ENCODE peak calls at places on chromosomes 3 and 15, in six cellular contexts. One of them, this sample, is unnamed.

GRCh38 chr15:70098461-70099166 is 897 bp upstream of the TLE3 start:
- DNase-seq in GM20000: no peak
- DNase-seq in HL-60: no peak
- DNase-seq in activated T-cell treated with anti-CD3 and anti-CD28 coated beads for 1 hour: peak
- DNase-seq in fibroblast of the conjunctiva: no peak
- DNase-seq in C1 segment of cervical spinal cord: peak
- DNase-seq in this sample: peak

GRCh38 chr3:50487181-50487580 is 16.3 kb downstream of the CACNA2D2 start:
- DNase-seq in GM20000: no peak
- DNase-seq in HL-60: no peak
- DNase-seq in fibroblast of the conjunctiva: no peak
- DNase-seq in activated T-cell treated with anti-CD3 and anti-CD28 coated beads for 1 hour: no peak
- DNase-seq in C1 segment of cervical spinal cord: no peak
- DNase-seq in this sample: no peak

GRCh38 chr15:71443538-71443937 is 328.3 kb downstream of the THSD4 start:
- DNase-seq in HL-60: peak
- DNase-seq in GM20000: peak
- DNase-seq in activated T-cell treated with anti-CD3 and anti-CD28 coated beads for 1 hour: peak
- DNase-seq in fibroblast of the conjunctiva: peak
- DNase-seq in C1 segment of cervical spinal cord: no peak
- DNase-seq in this sample: peak

GRCh38 chr15:45377630-45378148 is 655 bp downstream of the GATM start:
- DNase-seq in C1 segment of cervical spinal cord: peak
- DNase-seq in fibroblast of the conjunctiva: no peak
- DNase-seq in HL-60: no peak
- DNase-seq in activated T-cell treated with anti-CD3 and anti-CD28 coated beads for 1 hour: no peak
- DNase-seq in GM20000: peak
- DNase-seq in this sample: peak

GRCh38 chr3:122942937-122943827 is 84.4 kb downstream of the SEMA5B start:
- DNase-seq in activated T-cell treated with anti-CD3 and anti-CD28 coated beads for 1 hour: no peak
- DNase-seq in HL-60: peak
- DNase-seq in fibroblast of the conjunctiva: peak
- DNase-seq in GM20000: peak
- DNase-seq in C1 segment of cervical spinal cord: no peak
- DNase-seq in this sample: peak

GRCh38 chr3:126112531-126113237 is 28.8 kb upstream of the SLC41A3 start:
- DNase-seq in activated T-cell treated with anti-CD3 and anti-CD28 coated beads for 1 hour: no peak
- DNase-seq in GM20000: no peak
- DNase-seq in HL-60: no peak
- DNase-seq in fibroblast of the conjunctiva: no peak
- DNase-seq in C1 segment of cervical spinal cord: no peak
- DNase-seq in this sample: no peak

GRCh38 chr3:183868804-183869203 is 15.9 kb downstream of the PARL start:
- DNase-seq in HL-60: peak
- DNase-seq in activated T-cell treated with anti-CD3 and anti-CD28 coated beads for 1 hour: no peak
- DNase-seq in GM20000: no peak
- DNase-seq in C1 segment of cervical spinal cord: no peak
- DNase-seq in fibroblast of the conjunctiva: no peak
- DNase-seq in this sample: no peak

GRCh38 chr3:58271901-58272501 is 34.0 kb upstream of the RPP14 start:
- DNase-seq in GM20000: no peak
- DNase-seq in fibroblast of the conjunctiva: peak
- DNase-seq in activated T-cell treated with anti-CD3 and anti-CD28 coated beads for 1 hour: no peak
- DNase-seq in C1 segment of cervical spinal cord: no peak
- DNase-seq in HL-60: no peak
- DNase-seq in this sample: no peak

GRCh38 chr3:30496496-30496966 is 109.9 kb upstream of the TGFBR2 start:
- DNase-seq in GM20000: no peak
- DNase-seq in activated T-cell treated with anti-CD3 and anti-CD28 coated beads for 1 hour: no peak
- DNase-seq in HL-60: peak
- DNase-seq in fibroblast of the conjunctiva: no peak
- DNase-seq in C1 segment of cervical spinal cord: no peak
- DNase-seq in this sample: peak

GRCh38 chr3:132348531-132348930 is 31.3 kb downstream of the ACP3 start:
- DNase-seq in C1 segment of cervical spinal cord: no peak
- DNase-seq in fibroblast of the conjunctiva: no peak
- DNase-seq in HL-60: no peak
- DNase-seq in GM20000: no peak
- DNase-seq in activated T-cell treated with anti-CD3 and anti-CD28 coated beads for 1 hour: no peak
- DNase-seq in this sample: no peak

GRCh38 chr3:127722928-127723603 is 50.3 kb downstream of the ABTB1 start:
- DNase-seq in fibroblast of the conjunctiva: no peak
- DNase-seq in C1 segment of cervical spinal cord: no peak
- DNase-seq in activated T-cell treated with anti-CD3 and anti-CD28 coated beads for 1 hour: no peak
- DNase-seq in GM20000: no peak
- DNase-seq in HL-60: no peak
- DNase-seq in this sample: peak

GRCh38 chr3:37554364-37554763 is 307.3 kb upstream of the CTDSPL start:
- DNase-seq in GM20000: no peak
- DNase-seq in HL-60: no peak
- DNase-seq in activated T-cell treated with anti-CD3 and anti-CD28 coated beads for 1 hour: no peak
- DNase-seq in fibroblast of the conjunctiva: no peak
- DNase-seq in C1 segment of cervical spinal cord: no peak
- DNase-seq in this sample: no peak

GRCh38 chr3:65597952-65598413 is 440.7 kb downstream of the MAGI1 start:
- DNase-seq in GM20000: no peak
- DNase-seq in fibroblast of the conjunctiva: no peak
- DNase-seq in HL-60: no peak
- DNase-seq in activated T-cell treated with anti-CD3 and anti-CD28 coated beads for 1 hour: no peak
- DNase-seq in C1 segment of cervical spinal cord: no peak
- DNase-seq in this sample: peak

GRCh38 chr3:42690766-42691680 is 5.7 kb downstream of the KLHL40 start:
- DNase-seq in fibroblast of the conjunctiva: no peak
- DNase-seq in activated T-cell treated with anti-CD3 and anti-CD28 coated beads for 1 hour: no peak
- DNase-seq in C1 segment of cervical spinal cord: no peak
- DNase-seq in GM20000: no peak
- DNase-seq in HL-60: no peak
- DNase-seq in this sample: peak

GRCh38 chr3:126468028-126468891 is 7.4 kb downstream of the ZXDC start:
- DNase-seq in HL-60: peak
- DNase-seq in activated T-cell treated with anti-CD3 and anti-CD28 coated beads for 1 hour: no peak
- DNase-seq in fibroblast of the conjunctiva: no peak
- DNase-seq in GM20000: no peak
- DNase-seq in C1 segment of cervical spinal cord: no peak
- DNase-seq in this sample: no peak

GRCh38 chr15:48001393-48002059 is 119.3 kb upstream of the SLC24A5 start:
- DNase-seq in fibroblast of the conjunctiva: no peak
- DNase-seq in GM20000: peak
- DNase-seq in C1 segment of cervical spinal cord: no peak
- DNase-seq in HL-60: peak
- DNase-seq in activated T-cell treated with anti-CD3 and anti-CD28 coated beads for 1 hour: no peak
- DNase-seq in this sample: no peak

GRCh38 chr15:89209057-89209456 is 12.3 kb downstream of the RLBP1 start:
- DNase-seq in activated T-cell treated with anti-CD3 and anti-CD28 coated beads for 1 hour: no peak
- DNase-seq in GM20000: no peak
- DNase-seq in fibroblast of the conjunctiva: no peak
- DNase-seq in C1 segment of cervical spinal cord: no peak
- DNase-seq in HL-60: no peak
- DNase-seq in this sample: no peak

GRCh38 chr15:98727115-98728040 is 79.0 kb downstream of the IGF1R start:
- DNase-seq in HL-60: no peak
- DNase-seq in C1 segment of cervical spinal cord: peak
- DNase-seq in GM20000: no peak
- DNase-seq in activated T-cell treated with anti-CD3 and anti-CD28 coated beads for 1 hour: no peak
- DNase-seq in fibroblast of the conjunctiva: peak
- DNase-seq in this sample: no peak

GRCh38 chr15:46413799-46414198 is 779.0 kb downstream of the SQOR start:
- DNase-seq in HL-60: no peak
- DNase-seq in GM20000: no peak
- DNase-seq in fibroblast of the conjunctiva: no peak
- DNase-seq in activated T-cell treated with anti-CD3 and anti-CD28 coated beads for 1 hour: no peak
- DNase-seq in C1 segment of cervical spinal cord: no peak
- DNase-seq in this sample: no peak

GRCh38 chr3:9916734-9917680 is at the start of gene IL17RC:
- DNase-seq in C1 segment of cervical spinal cord: peak
- DNase-seq in activated T-cell treated with anti-CD3 and anti-CD28 coated beads for 1 hour: no peak
- DNase-seq in GM20000: peak
- DNase-seq in fibroblast of the conjunctiva: peak
- DNase-seq in HL-60: no peak
- DNase-seq in this sample: peak

GRCh38 chr3:134004841-134005240 is 24.9 kb downstream of the SLCO2A1 start:
- DNase-seq in HL-60: no peak
- DNase-seq in activated T-cell treated with anti-CD3 and anti-CD28 coated beads for 1 hour: no peak
- DNase-seq in GM20000: no peak
- DNase-seq in C1 segment of cervical spinal cord: no peak
- DNase-seq in fibroblast of the conjunctiva: no peak
- DNase-seq in this sample: no peak

GRCh38 chr15:38130739-38131498 is 121.7 kb upstream of the SPRED1 start:
- DNase-seq in HL-60: peak
- DNase-seq in C1 segment of cervical spinal cord: peak
- DNase-seq in fibroblast of the conjunctiva: peak
- DNase-seq in GM20000: peak
- DNase-seq in activated T-cell treated with anti-CD3 and anti-CD28 coated beads for 1 hour: no peak
- DNase-seq in this sample: peak

GRCh38 chr15:92120082-92120481 is 266.6 kb downstream of the SLCO3A1 start:
- DNase-seq in HL-60: no peak
- DNase-seq in GM20000: no peak
- DNase-seq in activated T-cell treated with anti-CD3 and anti-CD28 coated beads for 1 hour: no peak
- DNase-seq in fibroblast of the conjunctiva: peak
- DNase-seq in C1 segment of cervical spinal cord: no peak
- DNase-seq in this sample: no peak

GRCh38 chr3:114557791-114558190 is 264.0 kb downstream of the TIGIT start:
- DNase-seq in C1 segment of cervical spinal cord: no peak
- DNase-seq in HL-60: no peak
- DNase-seq in fibroblast of the conjunctiva: no peak
- DNase-seq in GM20000: no peak
- DNase-seq in activated T-cell treated with anti-CD3 and anti-CD28 coated beads for 1 hour: no peak
- DNase-seq in this sample: no peak

GRCh38 chr15:77417642-77418041 is 2.3 kb downstream of the PEAK1 start:
- DNase-seq in HL-60: no peak
- DNase-seq in C1 segment of cervical spinal cord: no peak
- DNase-seq in GM20000: no peak
- DNase-seq in activated T-cell treated with anti-CD3 and anti-CD28 coated beads for 1 hour: no peak
- DNase-seq in fibroblast of the conjunctiva: no peak
- DNase-seq in this sample: no peak

GRCh38 chr3:124512881-124513609 is 217.2 kb upstream of the UMPS start:
- DNase-seq in C1 segment of cervical spinal cord: no peak
- DNase-seq in activated T-cell treated with anti-CD3 and anti-CD28 coated beads for 1 hour: no peak
- DNase-seq in HL-60: no peak
- DNase-seq in GM20000: no peak
- DNase-seq in fibroblast of the conjunctiva: no peak
- DNase-seq in this sample: no peak

GRCh38 chr15:60340207-60340921 is 57.4 kb downstream of the ANXA2 start:
- DNase-seq in GM20000: no peak
- DNase-seq in C1 segment of cervical spinal cord: no peak
- DNase-seq in HL-60: no peak
- DNase-seq in fibroblast of the conjunctiva: no peak
- DNase-seq in activated T-cell treated with anti-CD3 and anti-CD28 coated beads for 1 hour: no peak
- DNase-seq in this sample: no peak

GRCh38 chr3:191412764-191413163 is 48.2 kb upstream of the PYDC2 start:
- DNase-seq in GM20000: no peak
- DNase-seq in fibroblast of the conjunctiva: peak
- DNase-seq in activated T-cell treated with anti-CD3 and anti-CD28 coated beads for 1 hour: no peak
- DNase-seq in C1 segment of cervical spinal cord: no peak
- DNase-seq in HL-60: no peak
- DNase-seq in this sample: no peak

GRCh38 chr3:82474711-82475110 is 713.3 kb upstream of the GBE1 start:
- DNase-seq in C1 segment of cervical spinal cord: no peak
- DNase-seq in activated T-cell treated with anti-CD3 and anti-CD28 coated beads for 1 hour: no peak
- DNase-seq in GM20000: no peak
- DNase-seq in fibroblast of the conjunctiva: peak
- DNase-seq in HL-60: no peak
- DNase-seq in this sample: no peak

GRCh38 chr3:126917232-126917804 is 65.6 kb upstream of the PLXNA1 start:
- DNase-seq in GM20000: no peak
- DNase-seq in HL-60: no peak
- DNase-seq in fibroblast of the conjunctiva: no peak
- DNase-seq in C1 segment of cervical spinal cord: no peak
- DNase-seq in activated T-cell treated with anti-CD3 and anti-CD28 coated beads for 1 hour: no peak
- DNase-seq in this sample: no peak

GRCh38 chr15:71230303-71230702 is 115.0 kb downstream of the THSD4 start:
- DNase-seq in fibroblast of the conjunctiva: no peak
- DNase-seq in activated T-cell treated with anti-CD3 and anti-CD28 coated beads for 1 hour: no peak
- DNase-seq in GM20000: no peak
- DNase-seq in C1 segment of cervical spinal cord: no peak
- DNase-seq in HL-60: no peak
- DNase-seq in this sample: no peak